ENCODE peak calls at places on chromosome 11, in eight cellular contexts. One of them, this sample, is unnamed.

GRCh38 chr11:83648610-83649467 is 362.7 kb upstream of the CCDC90B start:
- DNase-seq in dorsolateral prefrontal cortex: no peak
- DNase-seq in keratinocyte: no peak
- DNase-seq in endothelial cell: no peak
- DNase-seq in cardiac muscle cell: no peak
- DNase-seq in suprapubic skin: no peak
- DNase-seq in cardiac fibroblast: no peak
- DNase-seq in AG10803: no peak
- DNase-seq in this sample: no peak

GRCh38 chr11:1199689-1200610 is 22.9 kb upstream of the MUC5B start:
- DNase-seq in AG10803: no peak
- DNase-seq in endothelial cell: no peak
- DNase-seq in cardiac fibroblast: no peak
- DNase-seq in dorsolateral prefrontal cortex: no peak
- DNase-seq in suprapubic skin: peak; percentile 75
- DNase-seq in keratinocyte: no peak
- DNase-seq in cardiac muscle cell: no peak
- DNase-seq in this sample: peak; percentile 13

GRCh38 chr11:293852-294661 is 5.1 kb downstream of the PGGHG start:
- DNase-seq in cardiac muscle cell: no peak
- DNase-seq in AG10803: no peak
- DNase-seq in endothelial cell: no peak
- DNase-seq in cardiac fibroblast: no peak
- DNase-seq in dorsolateral prefrontal cortex: no peak
- DNase-seq in suprapubic skin: no peak
- DNase-seq in keratinocyte: no peak
- DNase-seq in this sample: no peak

GRCh38 chr11:112310867-112311266 is 50.2 kb upstream of the PLET1 start:
- DNase-seq in endothelial cell: no peak
- DNase-seq in AG10803: no peak
- DNase-seq in keratinocyte: no peak
- DNase-seq in dorsolateral prefrontal cortex: no peak
- DNase-seq in suprapubic skin: no peak
- DNase-seq in cardiac muscle cell: no peak
- DNase-seq in cardiac fibroblast: no peak
- DNase-seq in this sample: no peak

GRCh38 chr11:84097186-84097585 is 811.0 kb upstream of the CCDC90B start:
- DNase-seq in cardiac fibroblast: peak; percentile 10
- DNase-seq in dorsolateral prefrontal cortex: no peak
- DNase-seq in cardiac muscle cell: peak; percentile 20
- DNase-seq in AG10803: no peak
- DNase-seq in endothelial cell: no peak
- DNase-seq in suprapubic skin: no peak
- DNase-seq in keratinocyte: no peak
- DNase-seq in this sample: no peak

GRCh38 chr11:73182824-73183321 is 35.2 kb upstream of the P2RY2 start:
- DNase-seq in dorsolateral prefrontal cortex: no peak
- DNase-seq in endothelial cell: no peak
- DNase-seq in cardiac muscle cell: peak; percentile 30
- DNase-seq in AG10803: no peak
- DNase-seq in keratinocyte: no peak
- DNase-seq in suprapubic skin: no peak
- DNase-seq in cardiac fibroblast: peak; percentile 47
- DNase-seq in this sample: no peak

GRCh38 chr11:36266767-36267166 is 22.5 kb downstream of the COMMD9 start:
- DNase-seq in AG10803: peak; percentile 45
- DNase-seq in suprapubic skin: no peak
- DNase-seq in dorsolateral prefrontal cortex: no peak
- DNase-seq in endothelial cell: no peak
- DNase-seq in cardiac fibroblast: no peak
- DNase-seq in keratinocyte: no peak
- DNase-seq in cardiac muscle cell: no peak
- DNase-seq in this sample: no peak

GRCh38 chr11:20388096-20389055 is 860 bp downstream of the PRMT3 start:
- DNase-seq in AG10803: peak; percentile 25
- DNase-seq in cardiac fibroblast: peak; percentile 17
- DNase-seq in suprapubic skin: no peak
- DNase-seq in dorsolateral prefrontal cortex: no peak
- DNase-seq in endothelial cell: no peak
- DNase-seq in keratinocyte: no peak
- DNase-seq in cardiac muscle cell: peak; percentile 12
- DNase-seq in this sample: no peak

GRCh38 chr11:17575431-17576425 is 28.7 kb downstream of the OTOG start:
- DNase-seq in cardiac muscle cell: no peak
- DNase-seq in keratinocyte: no peak
- DNase-seq in suprapubic skin: no peak
- DNase-seq in endothelial cell: no peak
- DNase-seq in dorsolateral prefrontal cortex: no peak
- DNase-seq in AG10803: no peak
- DNase-seq in cardiac fibroblast: no peak
- DNase-seq in this sample: no peak

GRCh38 chr11:13073119-13073981 is 64.2 kb downstream of the RASSF10 start:
- DNase-seq in endothelial cell: no peak
- DNase-seq in suprapubic skin: no peak
- DNase-seq in cardiac fibroblast: peak; percentile 10
- DNase-seq in dorsolateral prefrontal cortex: no peak
- DNase-seq in cardiac muscle cell: peak; percentile 10
- DNase-seq in AG10803: peak; percentile 60
- DNase-seq in keratinocyte: peak; percentile 81
- DNase-seq in this sample: no peak

GRCh38 chr11:68040121-68040956 is 1.5 kb downstream of the TCIRG1 start:
- DNase-seq in endothelial cell: peak; percentile 53
- DNase-seq in cardiac muscle cell: peak; percentile 81
- DNase-seq in suprapubic skin: peak; percentile 89
- DNase-seq in cardiac fibroblast: peak; percentile 83
- DNase-seq in AG10803: peak; percentile 71
- DNase-seq in keratinocyte: no peak
- DNase-seq in dorsolateral prefrontal cortex: no peak
- DNase-seq in this sample: peak; percentile 66

GRCh38 chr11:31690041-31690440 is 121.1 kb downstream of the PAX6 start:
- DNase-seq in endothelial cell: no peak
- DNase-seq in AG10803: peak; percentile 36
- DNase-seq in cardiac muscle cell: peak; percentile 34
- DNase-seq in keratinocyte: no peak
- DNase-seq in dorsolateral prefrontal cortex: no peak
- DNase-seq in cardiac fibroblast: peak; percentile 52
- DNase-seq in suprapubic skin: no peak
- DNase-seq in this sample: no peak

GRCh38 chr11:72720047-72720446 is 32.2 kb downstream of the ARAP1 start:
- DNase-seq in endothelial cell: no peak
- DNase-seq in suprapubic skin: no peak
- DNase-seq in cardiac fibroblast: no peak
- DNase-seq in AG10803: no peak
- DNase-seq in dorsolateral prefrontal cortex: no peak
- DNase-seq in keratinocyte: no peak
- DNase-seq in cardiac muscle cell: no peak
- DNase-seq in this sample: no peak

GRCh38 chr11:127003260-127003981 is 2.9 kb upstream of the KIRREL3 start:
- DNase-seq in suprapubic skin: no peak
- DNase-seq in AG10803: peak; percentile 37
- DNase-seq in endothelial cell: peak; percentile 69
- DNase-seq in dorsolateral prefrontal cortex: no peak
- DNase-seq in cardiac fibroblast: no peak
- DNase-seq in cardiac muscle cell: no peak
- DNase-seq in keratinocyte: no peak
- DNase-seq in this sample: peak; percentile 17

GRCh38 chr11:69949327-69949726 is 128.8 kb upstream of the ANO1 start:
- DNase-seq in cardiac muscle cell: peak; percentile 64
- DNase-seq in dorsolateral prefrontal cortex: no peak
- DNase-seq in endothelial cell: no peak
- DNase-seq in keratinocyte: peak; percentile 91
- DNase-seq in cardiac fibroblast: peak; percentile 57
- DNase-seq in AG10803: peak; percentile 69
- DNase-seq in suprapubic skin: no peak
- DNase-seq in this sample: peak; percentile 41

GRCh38 chr11:69950120-69950519 is 128.0 kb upstream of the ANO1 start:
- DNase-seq in dorsolateral prefrontal cortex: no peak
- DNase-seq in AG10803: no peak
- DNase-seq in cardiac fibroblast: no peak
- DNase-seq in cardiac muscle cell: no peak
- DNase-seq in endothelial cell: peak; percentile 54
- DNase-seq in keratinocyte: no peak
- DNase-seq in suprapubic skin: no peak
- DNase-seq in this sample: no peak

GRCh38 chr11:69947772-69948255 is 128.6 kb upstream of the FGF3 start:
- DNase-seq in dorsolateral prefrontal cortex: no peak
- DNase-seq in AG10803: no peak
- DNase-seq in keratinocyte: no peak
- DNase-seq in cardiac muscle cell: no peak
- DNase-seq in suprapubic skin: no peak
- DNase-seq in endothelial cell: no peak
- DNase-seq in cardiac fibroblast: no peak
- DNase-seq in this sample: no peak

GRCh38 chr11:69947059-69947771 is 128.0 kb upstream of the FGF3 start:
- DNase-seq in keratinocyte: no peak
- DNase-seq in cardiac muscle cell: no peak
- DNase-seq in endothelial cell: no peak
- DNase-seq in AG10803: no peak
- DNase-seq in dorsolateral prefrontal cortex: no peak
- DNase-seq in cardiac fibroblast: no peak
- DNase-seq in suprapubic skin: no peak
- DNase-seq in this sample: no peak

GRCh38 chr11:69948256-69949141 is 129.3 kb upstream of the FGF3 start:
- DNase-seq in keratinocyte: peak; percentile 70
- DNase-seq in cardiac fibroblast: peak; percentile 15
- DNase-seq in endothelial cell: no peak
- DNase-seq in cardiac muscle cell: no peak
- DNase-seq in suprapubic skin: no peak
- DNase-seq in dorsolateral prefrontal cortex: no peak
- DNase-seq in AG10803: no peak
- DNase-seq in this sample: peak; percentile 56
- TF ChIP-seq CTCF in keratinocyte: peak; percentile 41
- TF ChIP-seq CTCF in cardiac fibroblast: no peak
- TF ChIP-seq CTCF in endothelial cell: no peak
- TF ChIP-seq CTCF in cardiac muscle cell: no peak
- TF ChIP-seq CTCF in suprapubic skin: no peak
- TF ChIP-seq CTCF in dorsolateral prefrontal cortex: no peak
- TF ChIP-seq CTCF in AG10803: no peak
- TF ChIP-seq CTCF in this sample: no peak

GRCh38 chr11:129146196-129146595 is 45.9 kb downstream of the ARHGAP32 start:
- DNase-seq in dorsolateral prefrontal cortex: no peak
- DNase-seq in AG10803: no peak
- DNase-seq in cardiac fibroblast: no peak
- DNase-seq in suprapubic skin: no peak
- DNase-seq in keratinocyte: no peak
- DNase-seq in cardiac muscle cell: peak; percentile 44
- DNase-seq in endothelial cell: no peak
- DNase-seq in this sample: no peak

GRCh38 chr11:129145276-129145675 is 46.8 kb downstream of the ARHGAP32 start:
- DNase-seq in cardiac muscle cell: no peak
- DNase-seq in dorsolateral prefrontal cortex: no peak
- DNase-seq in AG10803: no peak
- DNase-seq in suprapubic skin: no peak
- DNase-seq in cardiac fibroblast: no peak
- DNase-seq in endothelial cell: no peak
- DNase-seq in keratinocyte: no peak
- DNase-seq in this sample: no peak

GRCh38 chr11:129141748-129142475 is 50.2 kb downstream of the ARHGAP32 start:
- DNase-seq in AG10803: peak; percentile 30
- DNase-seq in cardiac muscle cell: peak; percentile 38
- DNase-seq in cardiac fibroblast: peak; percentile 23
- DNase-seq in keratinocyte: no peak
- DNase-seq in suprapubic skin: no peak
- DNase-seq in dorsolateral prefrontal cortex: no peak
- DNase-seq in endothelial cell: no peak
- DNase-seq in this sample: no peak

GRCh38 chr11:129144256-129144655 is 47.9 kb downstream of the ARHGAP32 start:
- DNase-seq in suprapubic skin: no peak
- DNase-seq in dorsolateral prefrontal cortex: no peak
- DNase-seq in cardiac muscle cell: peak; percentile 36
- DNase-seq in endothelial cell: no peak
- DNase-seq in keratinocyte: no peak
- DNase-seq in AG10803: no peak
- DNase-seq in cardiac fibroblast: peak; percentile 5
- DNase-seq in this sample: no peak

GRCh38 chr11:129143335-129143734 is 48.8 kb downstream of the ARHGAP32 start:
- DNase-seq in dorsolateral prefrontal cortex: peak; percentile 54
- DNase-seq in cardiac fibroblast: peak; percentile 95
- DNase-seq in endothelial cell: no peak
- DNase-seq in keratinocyte: peak; percentile 80
- DNase-seq in cardiac muscle cell: peak; percentile 100
- DNase-seq in AG10803: peak; percentile 97
- DNase-seq in suprapubic skin: peak; percentile 80
- DNase-seq in this sample: no peak
- TF ChIP-seq CTCF in dorsolateral prefrontal cortex: no peak
- TF ChIP-seq CTCF in cardiac fibroblast: no peak
- TF ChIP-seq CTCF in endothelial cell: no peak
- TF ChIP-seq CTCF in keratinocyte: no peak
- TF ChIP-seq CTCF in cardiac muscle cell: no peak
- TF ChIP-seq CTCF in AG10803: no peak
- TF ChIP-seq CTCF in suprapubic skin: no peak
- TF ChIP-seq CTCF in this sample: no peak

DNA sequence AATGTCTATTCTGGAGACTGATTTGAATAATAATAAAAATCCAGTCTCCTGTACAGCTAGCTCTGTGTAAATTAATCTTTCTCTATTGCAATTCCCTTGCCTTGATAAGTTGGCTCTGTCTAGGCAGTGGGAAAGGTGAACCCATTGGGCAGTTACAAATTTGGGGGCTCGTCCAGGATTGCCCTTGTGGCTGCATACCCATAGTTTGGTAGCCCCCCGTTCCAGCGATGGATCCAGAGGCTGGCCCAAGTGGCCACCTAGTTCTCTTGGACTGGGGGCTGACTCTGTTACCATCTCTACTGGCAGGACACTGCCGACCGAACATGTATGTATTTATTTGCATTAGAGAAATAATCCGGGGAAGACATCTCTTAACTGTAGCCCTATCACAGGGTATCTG is 326.2 kb upstream of the PDGFD start:
- DNase-seq in cardiac muscle cell: no peak
- DNase-seq in endothelial cell: no peak
- DNase-seq in keratinocyte: no peak
- DNase-seq in suprapubic skin: no peak
- DNase-seq in AG10803: no peak
- DNase-seq in cardiac fibroblast: no peak
- DNase-seq in dorsolateral prefrontal cortex: no peak
- DNase-seq in this sample: no peak
- TF ChIP-seq CTCF in cardiac muscle cell: no peak
- TF ChIP-seq CTCF in endothelial cell: no peak
- TF ChIP-seq CTCF in keratinocyte: no peak
- TF ChIP-seq CTCF in suprapubic skin: no peak
- TF ChIP-seq CTCF in AG10803: no peak
- TF ChIP-seq CTCF in cardiac fibroblast: no peak
- TF ChIP-seq CTCF in dorsolateral prefrontal cortex: no peak
- TF ChIP-seq CTCF in this sample: no peak

DNA sequence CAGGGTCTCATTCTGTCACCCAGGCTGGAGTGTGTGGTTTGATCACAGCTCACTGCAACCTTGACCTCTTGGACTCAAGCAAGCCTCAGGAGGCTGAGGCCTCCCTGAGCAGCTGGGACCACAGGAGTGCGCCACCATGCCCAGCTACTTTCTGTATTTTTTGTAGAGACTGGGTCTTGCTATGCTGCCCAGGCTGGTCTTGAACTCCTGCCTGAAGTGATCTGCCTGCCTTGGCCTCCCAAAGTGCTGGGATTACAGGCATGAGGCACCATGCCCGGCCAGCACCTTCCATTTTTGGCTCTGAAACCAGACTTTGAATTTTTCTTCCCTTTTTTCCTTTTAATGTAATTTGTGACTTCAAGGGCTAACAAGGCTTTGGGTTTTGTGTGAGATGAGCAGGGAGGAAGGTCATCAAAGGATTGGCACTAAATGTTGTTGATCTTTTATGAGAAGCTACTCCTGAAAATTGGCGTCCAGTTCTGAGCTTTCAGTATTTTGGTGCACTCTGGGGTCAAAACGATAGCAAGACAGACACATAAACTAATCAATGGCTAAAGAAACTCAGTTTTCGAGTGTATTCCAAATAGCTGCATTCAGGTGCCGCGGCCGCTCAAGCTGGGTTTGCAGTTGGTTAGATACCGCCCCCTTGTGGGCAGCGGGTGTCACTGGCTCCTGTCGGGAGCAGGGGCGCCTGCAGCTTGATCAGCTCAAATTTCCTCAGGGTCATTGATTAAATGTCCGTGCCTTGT is 51.9 kb upstream of the CLMP start:
- DNase-seq in dorsolateral prefrontal cortex: peak; percentile 71
- DNase-seq in cardiac muscle cell: peak; percentile 88
- DNase-seq in cardiac fibroblast: peak; percentile 88
- DNase-seq in keratinocyte: peak; percentile 21
- DNase-seq in suprapubic skin: peak; percentile 92
- DNase-seq in AG10803: peak; percentile 75
- DNase-seq in endothelial cell: peak; percentile 90
- DNase-seq in this sample: peak; percentile 81
- TF ChIP-seq CTCF in dorsolateral prefrontal cortex: peak; percentile 99
- TF ChIP-seq CTCF in cardiac muscle cell: peak; percentile 99
- TF ChIP-seq CTCF in cardiac fibroblast: peak; percentile 99
- TF ChIP-seq CTCF in keratinocyte: peak; percentile 95
- TF ChIP-seq CTCF in suprapubic skin: peak; percentile 95
- TF ChIP-seq CTCF in AG10803: peak; percentile 99
- TF ChIP-seq CTCF in endothelial cell: peak; percentile 96
- TF ChIP-seq CTCF in this sample: peak; percentile 97